ENCODE peak calls at places on chromosomes 16 and 17, in four cellular contexts. W is B cell, J is mesothelial cell of epicardium, P is fibroblast of lung. U is an unnamed sample.

GRCh38 chr17:8068736-8069586 is 18.6 kb downstream of the ALOX12B start:
- DNase-seq in W (no peak), J (no peak), P (no peak), U (no peak)

GRCh38 chr17:42560246-42560645 is 1.7 kb upstream of the COASY start:
- DNase-seq in P (no peak), J (no peak), W (no peak), U (no peak)

GRCh38 chr17:78368854-78369495 is 9.1 kb upstream of the SOCS3 start:
- DNase-seq in W (no peak), J (no peak), P (no peak), U (no peak)

GRCh38 chr16:89200124-89200849 is at the start of gene SLC22A31:
- DNase-seq in J (no peak), P (no peak), W (peak; percentile 25), U (no peak)

GRCh38 chr17:30234954-30235353 is 543 bp downstream of the SLC6A4 start:
- DNase-seq in J (no peak), P (peak; percentile 6), W (no peak), U (no peak)

GRCh38 chr17:60554377-60554788 is 28.3 kb upstream of the APPBP2 start:
- DNase-seq in P (peak; percentile 94), J (no peak), W (no peak), U (peak; percentile 86)

GRCh38 chr17:77332034-77332971 is 191.5 kb downstream of the SEC14L1 start:
- DNase-seq in W (peak; percentile 63), P (no peak), J (no peak), U (no peak)

GRCh38 chr16:49023095-49023494 is 258.5 kb downstream of the CBLN1 start:
- DNase-seq in P (peak; percentile 53), W (no peak), J (no peak), U (no peak)

GRCh38 chr17:72342582-72343527 is 222.0 kb downstream of the SOX9 start:
- DNase-seq in J (no peak), W (no peak), P (no peak), U (no peak)

GRCh38 chr16:29891525-29892457 is 7.6 kb downstream of the SEZ6L2 start:
- DNase-seq in J (no peak), W (no peak), P (no peak), U (no peak)

GRCh38 chr16:81509404-81509803 is 64.8 kb downstream of the CMIP start:
- DNase-seq in P (no peak), W (no peak), J (no peak), U (no peak)

GRCh38 chr17:50839591-50840310 is 4.4 kb downstream of the WFIKKN2 start:
- DNase-seq in P (no peak), W (no peak), J (no peak), U (no peak)

GRCh38 chr17:80441133-80441578 is 26.2 kb downstream of the ENDOV start:
- DNase-seq in J (peak; percentile 83), W (no peak), P (peak; percentile 39), U (no peak)

GRCh38 chr17:60577147-60577925 is 22.7 kb upstream of the PPM1D start:
- DNase-seq in J (no peak), P (peak; percentile 76), W (no peak), U (peak; percentile 7)

GRCh38 chr17:38761612-38762011 is 9.1 kb downstream of the PSMB3 start:
- DNase-seq in J (no peak), P (peak; percentile 19), W (no peak), U (peak; percentile 35)

GRCh38 chr17:2435181-2435741 is 34.4 kb upstream of the MNT start:
- DNase-seq in P (no peak), J (no peak), W (no peak), U (no peak)

GRCh38 chr16:27547134-27547533 is 2.6 kb downstream of the GTF3C1 start:
- DNase-seq in P (peak; percentile 78), J (no peak), W (no peak), U (peak; percentile 45)

GRCh38 chr17:50582741-50583140 is 22.2 kb downstream of the CACNA1G start:
- DNase-seq in P (no peak), W (no peak), J (no peak), U (no peak)

GRCh38 chr16:59632266-59632855 is 898.2 kb upstream of the GOT2 start:
- DNase-seq in J (no peak), P (peak; percentile 83), W (no peak), U (peak; percentile 57)

GRCh38 chr16:30948956-30949654 is at the start of gene ORAI3:
- DNase-seq in W (peak; percentile 83), J (no peak), P (peak; percentile 63), U (peak; percentile 62)

GRCh38 chr17:80010283-80010858 is 25.3 kb downstream of the TBC1D16 start:
- DNase-seq in P (no peak), J (no peak), W (no peak), U (no peak)

GRCh38 chr16:75420987-75421819 is 12.1 kb downstream of the CFDP1 start:
- DNase-seq in P (peak; percentile 56), J (peak; percentile 61), W (no peak), U (peak; percentile 20)

GRCh38 chr16:31009894-31010293 is 544 bp downstream of the STX1B start:
- DNase-seq in P (no peak), W (no peak), J (no peak), U (no peak)

GRCh38 chr17:7940034-7940433 is 8.0 kb downstream of the CNTROB start:
- DNase-seq in W (no peak), P (no peak), J (no peak), U (no peak)

GRCh38 chr17:82985973-82986372 is 93.4 kb upstream of the METRNL start:
- DNase-seq in J (no peak), W (no peak), P (peak; percentile 33), U (no peak)

GRCh38 chr16:54447606-54448440 is 161.2 kb upstream of the IRX3 start:
- DNase-seq in W (no peak), J (no peak), P (peak; percentile 70), U (peak; percentile 86)

GRCh38 chr17:66200685-66201092 is 8.8 kb upstream of the CEP112 start:
- DNase-seq in P (peak; percentile 86), J (no peak), W (no peak), U (peak; percentile 82)
- TF ChIP-seq CTCF in P (peak; percentile 75), J (no peak), W (peak; percentile 23), U (peak; percentile 82)

DNA sequence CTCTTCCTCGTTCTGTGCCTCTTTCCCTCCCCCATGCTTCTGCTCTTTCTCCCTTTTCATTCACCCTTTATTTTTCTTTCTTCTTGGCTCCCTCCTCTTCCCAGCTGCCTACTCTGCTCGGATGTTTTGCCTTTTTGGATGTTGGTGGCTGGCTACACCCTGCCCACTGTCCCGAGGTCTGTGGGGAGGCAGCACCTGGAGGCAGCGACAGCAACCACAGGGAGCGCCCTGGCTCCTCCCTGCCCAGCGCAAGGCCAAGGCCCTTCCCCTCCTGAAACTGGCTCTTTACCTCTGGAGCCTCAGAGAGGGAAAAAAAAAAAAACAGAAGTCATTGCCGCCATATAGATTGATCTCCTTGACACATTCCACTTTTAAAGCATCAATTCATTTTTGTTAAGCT is 20.1 kb downstream of the CLUAP1 start:
- DNase-seq in W (no peak), P (no peak), J (no peak), U (no peak)
- TF ChIP-seq CTCF in W (no peak), P (no peak), J (no peak), U (no peak)

GRCh38 chr17:19551148-19551547 is 17.5 kb downstream of the SLC47A1 start:
- DNase-seq in P (no peak), J (no peak), W (no peak), U (no peak)

GRCh38 chr17:19551708-19552148 is 18.1 kb downstream of the SLC47A1 start:
- DNase-seq in J (no peak), W (no peak), P (no peak), U (no peak)

GRCh38 chr17:19555746-19556145 is 22.1 kb downstream of the SLC47A1 start:
- DNase-seq in J (no peak), W (no peak), P (no peak), U (no peak)

GRCh38 chr17:19553036-19553435 is 19.4 kb downstream of the SLC47A1 start:
- DNase-seq in J (no peak), P (no peak), W (no peak), U (no peak)

DNA sequence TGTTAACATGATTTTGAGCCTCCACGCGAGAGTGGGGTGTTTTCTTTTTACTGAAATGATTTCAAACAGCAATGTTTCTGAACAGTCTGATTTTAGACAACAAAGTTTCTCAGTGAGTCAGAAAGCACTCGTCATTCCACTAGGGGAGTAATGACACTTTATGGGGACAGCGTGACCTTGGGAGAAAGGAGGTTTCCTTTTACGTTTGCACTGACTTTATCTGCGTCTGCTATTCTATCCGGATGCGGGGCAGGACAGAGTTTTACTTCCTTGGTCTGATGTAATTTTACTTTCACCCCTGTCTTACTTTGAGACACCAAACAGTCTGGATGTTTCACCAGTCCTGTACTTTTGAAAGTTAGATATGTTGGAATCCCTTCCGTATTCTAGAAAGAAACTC is 20.7 kb downstream of the SLC47A1 start:
- DNase-seq in P (no peak), W (no peak), J (no peak), U (no peak)
- TF ChIP-seq CTCF in P (no peak), W (no peak), J (no peak), U (no peak)

GRCh38 chr16:71626018-71626857 is at the start of gene MARVELD3:
- DNase-seq in P (no peak), J (peak; percentile 74), W (no peak), U (no peak)
- TF ChIP-seq CTCF in P (no peak), J (no peak), W (no peak), U (no peak)

GRCh38 chr16:67931712-67932461 is at the start of gene CTRL:
- DNase-seq in J (no peak), W (no peak), P (no peak), U (no peak)
- TF ChIP-seq CTCF in J (no peak), W (no peak), P (peak; percentile 18), U (peak; percentile 62)

DNA sequence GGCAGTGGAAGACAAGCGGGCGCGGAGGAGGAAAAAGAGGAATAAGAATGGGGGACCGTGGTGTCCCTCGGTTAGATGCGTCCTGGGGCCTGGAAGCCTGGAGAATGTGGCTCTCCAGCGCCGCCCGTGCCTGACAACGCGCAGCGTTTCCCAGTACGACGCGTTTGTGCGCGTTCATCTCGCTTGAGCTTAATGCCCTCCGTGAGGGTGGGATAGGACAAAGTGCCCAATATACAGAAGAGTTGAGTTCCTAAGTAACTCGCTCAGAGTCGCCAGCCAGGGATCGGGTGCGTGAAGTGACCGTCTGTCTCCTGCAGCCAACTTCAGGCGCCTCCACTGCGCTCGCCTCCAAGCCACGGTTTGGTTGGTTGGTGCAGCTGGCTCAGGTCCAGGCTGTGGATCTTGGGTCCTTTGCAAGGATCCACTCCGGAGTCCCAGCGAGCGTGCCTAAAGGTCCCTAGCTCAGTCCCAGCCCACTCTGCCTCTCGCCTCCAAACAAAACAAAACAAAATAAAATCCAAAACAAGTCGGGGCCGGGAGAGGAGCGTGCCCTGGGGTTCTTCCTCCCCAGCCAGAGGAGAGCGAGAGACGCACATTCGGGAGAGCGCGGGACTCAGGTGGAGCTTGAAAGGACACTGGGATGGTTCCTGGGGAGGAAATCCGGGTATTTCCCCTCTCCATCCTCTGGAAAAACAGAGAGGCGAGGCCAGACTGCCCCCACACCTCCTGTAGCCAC is 951 bp downstream of the GALR2 start:
- DNase-seq in J (no peak), P (no peak), W (no peak), U (no peak)
- TF ChIP-seq CTCF in J (no peak), P (no peak), W (no peak), U (no peak)

U was measured in HFFc6.